ENCODE peak calls at places on chromosomes 13 and 19, in nine cellular contexts. B is NCI-H748 treated with DMSO at 0.1 percent for 48 hours; V is lower lobe of right lung; I is myocyte; S is activated CD4-positive, CD25-positive, alpha-beta regulatory T cell treated with anti-CD3 and anti-CD28 coated beads, Interleukin-2, amount 50 U/mL, for 16 hours; K is K562; Q is GM03348; T is epithelial cell of esophagus; F is tibial artery. A is an unnamed sample.

GRCh38 chr13:36778083-36778671 is 40.8 kb upstream of the RFXAP start:
- DNase-seq in K (no peak), V (no peak), S (no peak), B (no peak), Q (peak), I (peak), F (no peak), T (peak), A (no peak)

GRCh38 chr19:2189880-2190279 is 26.1 kb downstream of the DOT1L start:
- DNase-seq in F (no peak), I (no peak), K (no peak), B (no peak), T (no peak), S (no peak), V (no peak), Q (no peak), A (no peak)

GRCh38 chr13:110645750-110646149 is 30.4 kb downstream of the NAXD start:
- DNase-seq in K (no peak), F (no peak), S (no peak), V (no peak), I (no peak), Q (no peak), B (no peak), T (no peak), A (no peak)

GRCh38 chr19:1131718-1132552 is 28.1 kb downstream of the GPX4 start:
- DNase-seq in T (peak), I (peak), B (no peak), K (peak), V (peak), S (peak), F (peak), Q (peak), A (peak)

GRCh38 chr19:33071887-33072286 is 7.2 kb upstream of the RHPN2 start:
- DNase-seq in F (no peak), T (peak), Q (no peak), K (no peak), S (no peak), I (no peak), B (no peak), V (no peak), A (no peak)

GRCh38 chr13:110340812-110341444 is 33.8 kb downstream of the COL4A2 start:
- DNase-seq in B (no peak), Q (no peak), F (peak), T (peak), K (no peak), V (peak), S (no peak), I (peak), A (no peak)

GRCh38 chr19:41327076-41327475 is 17.1 kb downstream of the CCDC97 start:
- DNase-seq in Q (no peak), T (peak), F (no peak), I (no peak), V (no peak), S (no peak), K (no peak), B (no peak), A (no peak)

GRCh38 chr13:75748874-75749273 is 112.7 kb downstream of the LMO7 start:
- DNase-seq in I (no peak), K (no peak), T (no peak), S (no peak), F (no peak), B (no peak), V (no peak), Q (no peak), A (no peak)

GRCh38 chr19:35155441-35155840 is 906 bp downstream of the FXYD5 start:
- DNase-seq in I (no peak), V (no peak), B (no peak), S (no peak), F (no peak), T (no peak), K (peak), Q (no peak), A (no peak)

GRCh38 chr19:13747098-13747453 is 17.2 kb upstream of the MRI1 start:
- DNase-seq in S (no peak), F (no peak), Q (no peak), I (no peak), K (no peak), T (no peak), V (no peak), B (no peak), A (no peak)

GRCh38 chr19:47886010-47886559 is at the start of gene SULT2A1:
- DNase-seq in T (no peak), B (no peak), Q (no peak), K (no peak), S (no peak), F (no peak), I (no peak), V (no peak), A (no peak)

GRCh38 chr13:97502192-97502591 is 68.2 kb downstream of the RAP2A start:
- DNase-seq in V (no peak), Q (no peak), B (no peak), T (no peak), K (no peak), F (peak), S (no peak), I (peak), A (no peak)

GRCh38 chr13:26616126-26616525 is 58.6 kb downstream of the WASF3 start:
- DNase-seq in F (no peak), I (peak), K (no peak), V (no peak), S (no peak), B (no peak), T (peak), Q (peak), A (peak)

GRCh38 chr13:103203750-103204330 is 137.6 kb upstream of the SLC10A2 start:
- DNase-seq in B (no peak), T (no peak), S (no peak), F (no peak), Q (no peak), K (no peak), V (no peak), I (no peak), A (no peak)

GRCh38 chr13:65473199-65473598 is 1756.9 kb downstream of the PCDH9 start:
- DNase-seq in V (no peak), I (no peak), K (no peak), B (no peak), Q (no peak), T (no peak), F (no peak), S (no peak), A (no peak)

GRCh38 chr13:43293561-43293960 is 270.2 kb downstream of the DNAJC15 start:
- DNase-seq in I (no peak), F (no peak), K (no peak), S (no peak), V (no peak), B (no peak), Q (no peak), T (no peak), A (no peak)

GRCh38 chr13:99425485-99426341 is 75.6 kb upstream of the TM9SF2 start:
- DNase-seq in Q (no peak), T (no peak), F (no peak), K (no peak), V (no peak), S (no peak), I (no peak), B (no peak), A (no peak)

GRCh38 chr13:19862511-19863313 is 737 bp downstream of the ZMYM5 start:
- DNase-seq in F (peak), S (peak), Q (peak), B (no peak), V (peak), K (peak), I (peak), T (peak), A (peak)

GRCh38 chr19:42091300-42092266 is 15.6 kb downstream of the ZNF574 start:
- DNase-seq in S (no peak), V (no peak), T (peak), K (no peak), B (no peak), Q (peak), I (peak), F (no peak), A (no peak)

GRCh38 chr13:33228645-33229445 is 56.7 kb downstream of the STARD13 start:
- DNase-seq in B (peak), K (peak), F (no peak), I (peak), S (no peak), V (no peak), Q (peak), T (peak), A (peak)

GRCh38 chr13:24085662-24086061 is 74.9 kb upstream of the SPATA13 start:
- DNase-seq in I (no peak), S (no peak), B (peak), T (no peak), V (no peak), K (no peak), Q (no peak), F (no peak), A (no peak)

A was measured in RWPE1.